ENCODE peak calls at places on chromosomes 16 and 17, in eight cellular contexts. Y, M, W, P, C, I, L and E are unnamed samples.

GRCh38 chr16:84630009-84630408 is 12.1 kb upstream of the COTL1 start:
- DNase-seq in Y (no peak), M (no peak), W (no peak), P (no peak), C (no peak), I (no peak), L (no peak), E (no peak)

GRCh38 chr17:78387982-78388941 is 9.8 kb downstream of the PGS1 start:
- DNase-seq in Y (no peak), M (no peak), W (peak), P (no peak), C (peak), I (no peak), L (no peak), E (no peak)

GRCh38 chr17:409308-409847 is 56.8 kb upstream of the RPH3AL start:
- DNase-seq in Y (no peak), M (no peak), W (no peak), P (peak), C (no peak), I (no peak), L (no peak), E (no peak)

GRCh38 chr16:82972520-82972919 is 345.8 kb downstream of the CDH13 start:
- DNase-seq in Y (no peak), M (no peak), W (no peak), P (no peak), C (no peak), I (no peak), L (no peak), E (no peak)

GRCh38 chr16:66904846-66905632 is 13.6 kb downstream of the CDH16 start:
- DNase-seq in Y (no peak), M (no peak), W (peak), P (no peak), C (no peak), I (no peak), L (no peak), E (no peak)

GRCh38 chr16:86878290-86879160 is 300.2 kb downstream of the FOXL1 start:
- DNase-seq in Y (no peak), M (no peak), W (no peak), P (no peak), C (no peak), I (no peak), L (no peak), E (no peak)

GRCh38 chr17:32100971-32101631 is 41.2 kb upstream of the RHOT1 start:
- DNase-seq in Y (no peak), M (no peak), W (no peak), P (no peak), C (no peak), I (no peak), L (peak), E (no peak)

GRCh38 chr17:62963296-62963695 is 2.7 kb upstream of the TANC2 start:
- DNase-seq in Y (no peak), M (no peak), W (peak), P (no peak), C (no peak), I (no peak), L (no peak), E (peak)

GRCh38 chr16:70764632-70765031 is 36.3 kb downstream of the VAC14 start:
- DNase-seq in Y (no peak), M (no peak), W (no peak), P (no peak), C (no peak), I (no peak), L (no peak), E (no peak)

GRCh38 chr16:49596119-49596518 is 222.5 kb downstream of the C16orf78 start:
- DNase-seq in Y (no peak), M (no peak), W (peak), P (no peak), C (no peak), I (no peak), L (no peak), E (no peak)

DNA sequence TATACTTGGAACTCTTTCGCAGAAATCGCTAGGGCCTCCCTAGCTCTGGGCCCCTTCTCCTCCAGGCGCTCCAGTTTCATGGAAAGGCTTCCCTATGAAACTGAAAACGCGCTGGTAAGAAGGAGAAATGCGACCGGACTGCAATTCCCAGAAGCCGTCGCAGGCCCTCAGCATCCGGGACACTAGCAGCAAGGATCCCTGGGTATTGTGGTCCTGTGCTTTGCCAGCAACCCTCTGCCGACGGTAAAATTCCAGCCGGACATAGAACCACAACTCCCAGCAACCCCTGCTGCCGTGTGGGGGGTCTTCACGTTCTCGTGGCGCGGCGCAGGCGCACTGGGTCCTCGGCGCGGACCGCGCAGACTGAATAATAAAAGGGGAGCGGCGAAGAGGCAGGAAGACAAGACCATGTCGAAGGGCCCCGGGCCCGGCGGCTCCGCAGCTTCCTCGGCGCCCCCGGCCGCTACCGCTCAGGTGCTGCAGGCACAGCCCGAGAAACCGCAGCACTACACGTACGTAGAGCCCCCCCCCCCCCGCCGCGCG is at the start of gene UNK:
- DNase-seq in Y (peak), M (peak), W (peak), P (peak), C (peak), I (peak), L (peak), E (peak)
- TF ChIP-seq POLR2A in Y (peak), M (peak), W (peak), P (peak), C (peak), I (peak), L (peak), E (no peak)

GRCh38 chr17:73268582-73269328 is 7.1 kb upstream of the CPSF4L start:
- DNase-seq in Y (no peak), M (no peak), W (no peak), P (no peak), C (no peak), I (peak), L (peak), E (no peak)
- TF ChIP-seq POLR2A in Y (no peak), M (no peak), W (no peak), P (no peak), C (no peak), I (no peak), L (no peak), E (no peak)

GRCh38 chr16:15772579-15773293 is 84.1 kb downstream of the MYH11 start:
- DNase-seq in Y (no peak), M (no peak), W (no peak), P (no peak), C (no peak), I (no peak), L (no peak), E (no peak)
- TF ChIP-seq POLR2A in Y (no peak), M (no peak), W (no peak), P (no peak), C (no peak), I (no peak), L (no peak), E (no peak)

DNA sequence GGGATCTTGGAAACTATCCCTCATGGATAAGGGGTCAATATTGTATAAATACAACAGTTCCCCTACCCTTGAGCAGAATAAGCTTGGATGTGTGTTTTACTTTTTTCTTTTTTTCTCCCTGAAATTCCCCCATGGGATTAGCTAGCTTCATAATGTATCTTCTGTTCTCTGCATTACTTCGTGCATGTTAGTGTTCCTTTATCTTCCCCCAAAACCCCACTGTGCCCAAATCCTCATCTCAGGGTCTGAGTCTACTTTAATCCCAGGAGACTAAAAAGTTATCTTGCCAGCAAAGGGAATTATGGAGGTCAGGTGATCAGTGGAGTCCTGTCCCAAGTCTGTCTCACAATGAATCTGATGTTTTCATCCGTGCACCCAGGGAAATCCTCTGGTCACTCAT is 217.5 kb upstream of the CNTNAP4 start:
- DNase-seq in Y (no peak), M (no peak), W (no peak), P (no peak), C (no peak), I (no peak), L (no peak), E (no peak)
- TF ChIP-seq POLR2A in Y (no peak), M (no peak), W (no peak), P (no peak), C (no peak), I (no peak), L (no peak), E (no peak)

GRCh38 chr17:47686661-47687327 is 7.2 kb upstream of the TBKBP1 start:
- DNase-seq in Y (no peak), M (no peak), W (peak), P (no peak), C (no peak), I (no peak), L (no peak), E (no peak)
- TF ChIP-seq POLR2A in Y (no peak), M (no peak), W (no peak), P (no peak), C (no peak), I (no peak), L (no peak), E (no peak)

DNA sequence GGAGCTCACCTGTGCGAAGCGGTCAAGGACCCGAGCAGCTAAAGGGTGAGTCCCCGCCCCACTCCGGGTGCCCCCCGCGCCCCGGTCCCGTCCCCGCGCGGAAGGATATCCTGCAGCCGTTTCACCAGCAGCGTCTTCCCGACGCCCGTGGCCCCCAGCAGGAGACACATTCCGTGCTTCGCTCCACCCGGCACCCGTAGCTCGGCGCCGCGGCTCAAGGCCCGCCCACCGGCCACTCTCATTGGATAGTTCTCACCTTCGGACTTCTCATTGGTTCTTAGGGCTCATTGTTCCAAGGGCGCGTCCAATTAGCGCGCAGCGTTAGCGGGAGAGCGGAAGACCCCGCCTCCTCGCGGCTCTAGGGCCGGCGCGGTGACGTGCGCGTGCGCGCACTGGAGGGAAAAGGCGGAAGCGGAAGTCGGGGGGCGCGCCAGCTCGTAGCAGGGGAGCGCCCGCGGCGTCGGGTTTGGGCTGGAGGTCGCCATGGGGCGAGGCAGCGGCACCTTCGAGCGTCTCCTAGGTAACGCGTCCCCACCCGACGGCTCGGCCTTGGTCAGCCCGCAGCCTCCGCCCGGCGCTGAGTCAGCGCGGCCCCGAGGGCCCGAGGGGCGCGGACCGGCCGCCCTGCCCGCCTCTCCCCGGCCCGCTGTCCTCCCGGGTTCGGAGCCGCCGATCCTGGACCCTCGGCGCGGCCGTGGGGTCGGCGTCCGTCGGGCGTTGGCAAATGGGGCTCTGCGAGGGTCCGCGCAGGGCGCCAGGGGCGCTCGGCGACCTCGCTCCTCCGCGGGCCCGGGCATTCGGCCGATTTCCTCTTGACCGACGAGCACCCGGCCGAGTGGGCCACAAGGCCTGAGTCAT is at the start of the genes ARL16 and HGS:
- DNase-seq in Y (peak), M (peak), W (peak), P (peak), C (peak), I (peak), L (peak), E (peak)
- TF ChIP-seq POLR2A in Y (peak), M (peak), W (peak), P (peak), C (peak), I (peak), L (peak), E (peak)

DNA sequence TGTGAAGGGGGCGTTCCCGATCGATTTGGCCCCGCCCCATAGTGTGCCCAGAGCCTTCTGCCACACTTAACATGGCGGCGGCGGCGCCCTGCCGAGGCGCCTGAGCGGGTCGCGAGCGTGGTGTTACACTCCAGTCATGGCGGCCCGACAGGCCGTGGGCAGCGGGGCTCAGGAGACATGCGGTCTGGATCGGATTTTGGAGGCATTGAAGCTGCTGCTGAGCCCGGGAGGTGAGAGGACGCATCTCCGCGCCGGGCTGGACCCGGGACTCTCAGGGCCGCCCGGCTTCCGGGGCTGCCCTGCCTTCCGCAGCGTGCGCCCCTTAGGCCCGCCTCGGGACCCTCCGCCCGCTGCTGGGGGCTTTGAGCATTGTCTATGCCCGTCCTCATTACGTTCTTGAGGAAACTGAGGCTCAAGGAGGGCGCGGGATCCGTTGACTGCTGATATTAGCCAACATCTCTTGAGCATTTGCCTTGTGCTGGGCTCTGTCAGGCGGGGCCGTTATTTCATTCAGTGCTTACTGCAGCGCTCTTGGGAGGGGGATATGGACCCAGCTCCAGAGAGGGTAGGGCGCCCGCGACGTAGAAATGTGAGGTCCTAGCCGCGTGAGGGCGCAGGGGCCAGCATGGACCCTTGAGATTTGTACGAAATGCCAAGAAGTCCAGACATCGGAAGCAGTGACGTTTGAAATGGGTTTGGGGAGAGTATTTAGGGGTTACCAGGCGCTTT is at the start of gene TANGO6:
- DNase-seq in Y (peak), M (peak), W (peak), P (peak), C (peak), I (peak), L (peak), E (peak)
- TF ChIP-seq POLR2A in Y (no peak), M (no peak), W (peak), P (peak), C (peak), I (peak), L (peak), E (peak)

DNA sequence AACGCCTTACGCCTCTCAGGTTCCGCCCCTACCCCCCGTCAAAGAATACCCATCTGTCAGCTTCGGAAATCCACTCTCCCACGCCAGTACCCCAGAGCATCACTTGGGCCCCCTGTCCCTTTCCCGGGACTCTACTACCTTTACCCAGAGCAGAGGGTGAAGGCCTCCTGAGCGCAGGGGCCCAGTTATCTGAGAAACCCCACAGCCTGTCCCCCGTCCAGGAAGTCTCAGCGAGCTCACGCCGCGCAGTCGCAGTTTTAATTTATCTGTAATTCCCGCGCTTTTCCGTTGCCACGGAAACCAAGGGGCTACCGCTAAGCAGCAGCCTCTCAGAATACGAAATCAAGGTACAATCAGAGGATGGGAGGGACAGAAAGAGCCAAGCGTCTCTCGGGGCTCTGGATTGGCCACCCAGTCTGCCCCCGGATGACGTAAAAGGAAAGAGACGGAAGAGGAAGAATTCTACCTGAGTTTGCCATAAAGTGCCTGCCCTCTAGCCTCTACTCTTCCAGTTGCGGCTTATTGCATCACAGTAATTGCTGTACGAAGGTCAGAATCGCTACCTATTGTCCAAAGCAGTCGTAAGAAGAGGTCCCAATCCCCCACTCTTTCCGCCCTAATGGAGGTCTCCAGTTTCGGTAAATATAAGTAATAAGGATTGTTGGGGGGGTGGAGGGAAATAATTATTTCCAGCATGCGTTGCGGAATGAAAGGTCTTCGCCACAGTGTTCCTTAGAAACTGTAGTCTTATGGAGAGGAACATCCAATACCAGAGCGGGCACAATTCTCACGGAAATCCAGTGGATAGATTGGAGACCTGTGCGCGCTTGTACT is at the start of gene BRCA1:
- DNase-seq in Y (peak), M (peak), W (peak), P (peak), C (peak), I (no peak), L (peak), E (peak)
- TF ChIP-seq POLR2A in Y (peak), M (no peak), W (peak), P (peak), C (no peak), I (peak), L (peak), E (peak)

GRCh38 chr16:89281189-89281577 is 63.7 kb downstream of the ZNF778 start:
- DNase-seq in Y (no peak), M (no peak), W (no peak), P (no peak), C (no peak), I (peak), L (no peak), E (no peak)

GRCh38 chr16:89282523-89282922 is 65.0 kb downstream of the ZNF778 start:
- DNase-seq in Y (no peak), M (no peak), W (no peak), P (no peak), C (no peak), I (no peak), L (no peak), E (no peak)

GRCh38 chr16:89281829-89282228 is 64.3 kb downstream of the ZNF778 start:
- DNase-seq in Y (no peak), M (no peak), W (no peak), P (no peak), C (no peak), I (no peak), L (no peak), E (no peak)

GRCh38 chr16:89279666-89280481 is 62.4 kb downstream of the ZNF778 start:
- DNase-seq in Y (no peak), M (no peak), W (no peak), P (no peak), C (no peak), I (peak), L (no peak), E (no peak)

DNA sequence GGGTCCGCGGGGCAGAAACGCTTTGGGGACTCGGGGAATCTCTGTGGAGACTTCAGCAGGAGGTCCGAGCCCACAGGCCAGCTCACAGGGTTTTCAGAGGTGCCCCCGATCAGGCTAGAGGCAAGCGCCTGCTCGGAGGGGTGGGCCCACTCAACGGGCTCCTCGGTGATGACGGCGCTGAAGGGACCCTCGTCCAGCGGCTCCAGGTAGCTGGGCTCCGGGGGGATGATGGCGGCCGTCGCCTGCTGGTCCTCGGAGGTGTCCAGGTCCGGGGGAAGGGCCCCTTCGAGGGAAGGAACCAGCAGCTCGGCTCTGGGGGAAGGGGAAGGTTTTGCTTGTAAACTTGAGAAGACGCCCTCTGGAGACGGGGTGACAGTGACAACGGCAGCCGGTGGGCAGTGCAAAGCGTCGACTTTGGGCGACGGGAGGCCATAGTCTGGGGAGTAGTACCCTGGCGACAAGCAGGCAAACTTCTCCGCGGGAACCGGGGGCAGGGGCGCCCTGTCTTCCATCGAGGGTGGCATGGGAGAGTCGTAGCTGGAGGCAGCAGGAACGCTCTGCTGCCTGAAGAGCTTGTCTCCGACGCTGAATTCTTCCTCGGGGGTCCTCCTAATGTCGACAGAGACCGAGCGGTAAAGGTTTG is 63.2 kb downstream of the ZNF778 start:
- DNase-seq in Y (no peak), M (no peak), W (no peak), P (no peak), C (no peak), I (no peak), L (no peak), E (no peak)
- TF ChIP-seq POLR2A in Y (no peak), M (no peak), W (no peak), P (no peak), C (no peak), I (no peak), L (no peak), E (no peak)